ENCODE peak calls at places on chromosome 21, in seven cellular contexts. S is AG10803, Q is psoas muscle, L is choroid plexus epithelial cell, B is right atrium auricular region, F is ovary, N is Caco-2. U is an unnamed sample.

GRCh38 chr21:15742052-15742451 is 12.3 kb downstream of the USP25 start:
- DNase-seq in S (no peak), Q (no peak), B (no peak), L (peak), N (no peak), F (no peak), U (no peak)

GRCh38 chr21:17472167-17472566 is 40.7 kb upstream of the CXADR start:
- DNase-seq in L (no peak), Q (no peak), B (no peak), S (no peak), F (no peak), N (no peak), U (no peak)

GRCh38 chr21:34807881-34808568 is 139.2 kb downstream of the CLIC6 start:
- DNase-seq in F (no peak), N (no peak), Q (no peak), B (peak), L (peak), S (peak), U (no peak)

GRCh38 chr21:17488620-17489019 is 24.2 kb upstream of the CXADR start:
- DNase-seq in F (no peak), N (no peak), S (no peak), L (no peak), Q (no peak), B (no peak), U (no peak)

GRCh38 chr21:17858764-17859163 is 39.6 kb upstream of the C21orf91 start:
- DNase-seq in S (no peak), Q (no peak), B (no peak), N (no peak), F (no peak), L (no peak), U (no peak)

GRCh38 chr21:29264721-29265120 is 34.0 kb upstream of the BACH1 start:
- DNase-seq in L (peak), S (no peak), N (no peak), B (no peak), Q (no peak), F (no peak), U (no peak)

GRCh38 chr21:16592399-16592798 is 862.6 kb downstream of the USP25 start:
- DNase-seq in B (no peak), Q (no peak), N (no peak), F (no peak), S (no peak), L (no peak), U (no peak)

GRCh38 chr21:15060776-15061175 is 4.0 kb downstream of the NRIP1 start:
- DNase-seq in Q (no peak), N (no peak), L (peak), B (no peak), S (peak), F (no peak), U (no peak)

GRCh38 chr21:17406202-17406601 is 106.6 kb upstream of the CXADR start:
- DNase-seq in B (no peak), F (no peak), S (no peak), L (no peak), Q (no peak), N (no peak), U (no peak)

GRCh38 chr21:17414766-17415165 is 98.1 kb upstream of the CXADR start:
- DNase-seq in F (no peak), L (no peak), B (no peak), N (no peak), Q (no peak), S (no peak), U (no peak)

GRCh38 chr21:46674430-46675007 is 39.0 kb downstream of the PRMT2 start:
- DNase-seq in Q (no peak), N (no peak), B (no peak), S (no peak), L (no peak), F (no peak), U (peak)

GRCh38 chr21:43778469-43779335 is 2.6 kb upstream of the CSTB start:
- DNase-seq in L (peak), S (no peak), B (no peak), Q (no peak), F (no peak), N (no peak), U (no peak)

GRCh38 chr21:21101911-21102310 is 103.7 kb downstream of the NCAM2 start:
- DNase-seq in N (peak), Q (no peak), L (peak), F (no peak), B (no peak), S (peak), U (no peak)

GRCh38 chr21:32281531-32281930 is 2.7 kb upstream of the MIS18A start:
- DNase-seq in B (no peak), F (no peak), N (no peak), Q (no peak), L (no peak), S (no peak), U (no peak)

GRCh38 chr21:44065428-44065827 is 41.8 kb upstream of the PWP2 start:
- DNase-seq in F (no peak), Q (no peak), N (no peak), L (peak), S (peak), B (no peak), U (peak)

GRCh38 chr21:45460611-45461368 is 55.8 kb downstream of the COL18A1 start:
- DNase-seq in L (peak), S (peak), Q (no peak), F (no peak), B (no peak), N (no peak), U (no peak)

GRCh38 chr21:45386728-45387371 is 18.1 kb upstream of the COL18A1 start:
- DNase-seq in S (peak), L (peak), F (peak), Q (peak), N (no peak), B (peak), U (no peak)

GRCh38 chr21:34911360-34911759 is 137.7 kb downstream of the RUNX1 start:
- DNase-seq in Q (no peak), S (no peak), F (no peak), B (no peak), N (no peak), L (no peak), U (no peak)

GRCh38 chr21:41800425-41801186 is 33.8 kb upstream of the RIPK4 start:
- DNase-seq in S (no peak), L (no peak), F (no peak), N (no peak), Q (no peak), B (no peak), U (no peak)
- H3K4me3 ChIP-seq in S (no peak), L (no peak), F (no peak), N (no peak), Q (no peak), B (no peak), U (no peak)

GRCh38 chr21:38487906-38488639 is 10.2 kb downstream of the ERG start:
- DNase-seq in Q (no peak), L (no peak), S (no peak), N (no peak), F (no peak), B (no peak), U (no peak)

GRCh38 chr21:38489283-38489677 is 9.0 kb downstream of the ERG start:
- DNase-seq in L (no peak), F (no peak), S (no peak), N (no peak), Q (no peak), B (no peak), U (no peak)

GRCh38 chr21:38490411-38491020 is 7.8 kb downstream of the ERG start:
- DNase-seq in F (no peak), S (no peak), B (no peak), L (no peak), N (no peak), Q (no peak), U (no peak)

GRCh38 chr21:38488640-38489282 is 9.5 kb downstream of the ERG start:
- DNase-seq in S (no peak), L (no peak), F (no peak), N (no peak), Q (no peak), B (no peak), U (no peak)

DNA sequence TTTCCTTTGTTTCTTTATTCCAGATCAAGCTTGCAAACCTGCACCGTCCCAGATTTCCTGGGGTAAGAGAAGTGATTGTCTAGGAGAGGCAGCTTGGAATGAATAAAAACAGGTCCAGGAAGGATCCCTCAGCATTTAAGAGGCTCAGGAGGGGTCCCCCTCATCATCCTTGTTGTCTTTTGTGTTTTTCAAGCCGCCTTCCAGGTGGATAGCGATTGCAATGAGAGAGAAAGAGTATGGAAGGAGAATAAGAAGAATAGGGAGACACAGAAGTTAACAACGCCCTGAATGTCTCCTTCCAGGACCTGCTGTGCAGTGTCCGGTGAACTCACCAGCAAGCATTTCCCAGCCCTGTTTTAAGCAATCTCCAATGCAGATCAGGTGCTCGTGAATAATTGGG is 8.5 kb downstream of the ERG start:
- DNase-seq in L (no peak), Q (no peak), B (no peak), N (no peak), F (no peak), S (no peak), U (no peak)
- H3K4me3 ChIP-seq in L (no peak), Q (no peak), B (no peak), N (no peak), F (no peak), S (no peak), U (no peak)

GRCh38 chr21:37006521-37007291 is at the start of gene RIPPLY3:
- DNase-seq in Q (no peak), S (peak), B (no peak), L (peak), N (peak), F (no peak), U (no peak)

GRCh38 chr21:37006243-37006520 is 320 bp upstream of the RIPPLY3 start:
- DNase-seq in L (no peak), B (no peak), Q (no peak), F (no peak), N (no peak), S (no peak), U (no peak)

GRCh38 chr21:37008705-37009104 is 2.2 kb downstream of the RIPPLY3 start:
- DNase-seq in S (no peak), L (no peak), B (no peak), N (no peak), Q (no peak), F (no peak), U (no peak)

GRCh38 chr21:37009740-37010341 is 3.3 kb downstream of the RIPPLY3 start:
- DNase-seq in N (peak), F (peak), S (peak), L (peak), B (peak), Q (peak), U (peak)

DNA sequence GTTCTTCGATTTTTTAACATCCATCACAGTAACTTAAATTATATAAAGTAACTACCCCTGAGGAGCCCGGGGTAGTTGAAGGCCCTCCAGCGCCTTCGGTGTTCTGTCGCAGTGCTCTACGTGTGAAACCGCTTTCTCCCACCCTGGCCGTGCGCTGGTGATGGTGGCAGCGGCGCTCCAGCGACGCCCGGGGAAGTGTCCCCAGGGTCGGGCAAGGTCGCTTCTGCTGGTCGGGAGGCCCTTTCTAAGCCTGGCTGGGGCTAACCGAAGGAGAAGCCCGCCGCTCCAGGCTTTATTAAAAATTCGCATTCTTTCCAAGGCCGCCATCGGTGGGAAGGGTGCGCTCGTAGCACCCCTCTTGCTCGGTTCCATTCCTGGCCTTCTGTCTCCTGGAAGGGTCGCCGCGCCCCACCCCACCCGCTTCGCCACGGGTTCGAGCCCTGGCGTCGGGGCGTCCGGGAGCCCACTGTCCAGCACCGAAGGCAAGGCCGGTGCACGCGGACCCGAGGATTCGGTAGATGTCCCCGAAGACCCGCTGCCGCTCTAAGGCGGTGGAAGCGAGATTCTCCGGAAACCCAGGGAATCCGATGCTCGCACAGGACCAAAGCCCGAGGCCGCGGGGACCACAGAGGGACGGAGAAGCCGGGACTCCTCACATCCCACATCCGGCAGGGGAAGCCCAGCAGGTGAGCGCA is 807 bp upstream of the RIPPLY3 start:
- DNase-seq in L (no peak), S (no peak), B (no peak), F (no peak), N (no peak), Q (no peak), U (peak)
- H3K4me3 ChIP-seq in L (peak), S (peak), B (peak), F (no peak), N (no peak), Q (peak), U (peak)

GRCh38 chr21:42527489-42528158 is 14.0 kb downstream of the SLC37A1 start:
- DNase-seq in Q (no peak), S (no peak), L (peak), F (no peak), B (no peak), N (no peak), U (peak)
- H3K4me3 ChIP-seq in Q (peak), S (no peak), L (no peak), F (no peak), B (peak), N (no peak), U (peak)

GRCh38 chr21:37564924-37565529 is 198.5 kb downstream of the DYRK1A start:
- DNase-seq in N (peak), F (no peak), L (peak), Q (peak), S (no peak), B (no peak), U (no peak)
- H3K4me3 ChIP-seq in N (peak), F (no peak), L (peak), Q (peak), S (peak), B (peak), U (peak)

DNA sequence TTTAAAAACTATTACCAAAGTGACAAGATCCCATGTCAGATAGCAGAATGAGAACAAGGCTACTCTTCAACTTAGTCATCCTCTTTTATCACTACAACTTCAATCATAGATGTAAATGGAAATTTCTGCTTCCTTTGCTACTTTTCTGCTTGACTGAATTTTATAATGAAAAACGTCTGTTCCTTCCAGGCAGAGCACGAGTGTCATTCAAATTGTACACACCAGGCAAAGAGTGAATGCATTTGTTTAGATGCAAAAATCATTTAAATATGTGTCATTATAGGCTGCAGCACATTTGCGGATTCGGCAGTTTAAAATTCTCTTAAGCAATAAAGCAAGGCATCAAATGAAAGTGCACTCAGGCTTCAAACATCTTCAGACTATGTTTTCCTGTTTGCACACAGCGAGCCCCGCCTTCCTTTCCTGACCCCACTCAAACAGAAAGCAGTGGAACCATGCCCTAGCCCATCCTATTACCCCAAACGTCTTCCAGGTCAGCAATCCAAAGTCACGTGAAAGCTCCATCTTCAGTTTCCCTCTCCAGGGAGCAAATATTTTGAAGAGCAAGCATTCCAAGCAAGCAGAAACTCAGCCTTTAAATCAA is 99.6 kb downstream of the APP start:
- DNase-seq in Q (no peak), L (peak), S (peak), B (no peak), N (peak), F (peak), U (no peak)
- H3K4me3 ChIP-seq in Q (peak), L (peak), S (peak), B (no peak), N (no peak), F (no peak), U (peak)

GRCh38 chr21:33380483-33380998 is 22.7 kb upstream of the IFNGR2 start:
- DNase-seq in L (peak), S (peak), F (peak), Q (peak), B (peak), N (peak), U (peak)
- H3K4me3 ChIP-seq in L (no peak), S (no peak), F (no peak), Q (no peak), B (peak), N (no peak), U (peak)

DNA sequence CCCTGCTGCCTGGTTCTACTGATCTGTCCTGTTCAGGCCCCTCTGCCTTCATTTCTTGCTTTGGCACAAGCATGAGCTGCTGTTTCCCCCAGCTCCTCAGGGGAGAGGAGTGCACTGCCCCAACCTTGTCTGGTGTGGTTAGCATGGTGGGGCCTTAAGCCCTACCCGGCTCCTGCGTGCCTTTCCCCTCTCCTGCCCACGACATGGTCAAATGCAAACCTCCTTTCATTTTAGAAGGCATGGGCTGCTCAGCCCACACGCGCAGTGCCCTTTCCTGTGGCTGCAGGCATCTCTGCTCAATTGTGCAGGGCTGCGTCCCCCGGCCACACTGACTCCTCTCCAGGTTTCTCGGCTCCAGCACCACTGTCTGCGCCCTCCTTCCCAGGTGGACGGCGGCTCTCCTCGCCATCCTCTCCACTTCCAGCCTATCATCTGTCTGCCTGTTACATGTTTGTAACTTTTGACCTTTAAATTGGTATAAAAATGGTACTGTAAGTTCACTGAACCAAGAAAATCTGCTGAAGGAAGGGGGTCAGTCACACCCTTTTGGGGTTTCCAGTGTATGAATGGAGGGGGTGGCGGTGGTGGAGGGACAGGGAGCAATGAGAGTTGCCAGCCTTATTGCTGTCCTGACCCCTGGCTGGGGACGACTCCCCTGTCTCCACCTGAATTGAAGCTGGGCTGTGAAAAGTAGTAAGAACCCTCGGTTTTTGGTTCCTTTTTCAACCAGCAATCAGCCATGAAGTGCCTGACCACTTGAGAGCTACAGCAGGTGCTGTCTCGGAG is 5.1 kb downstream of the PDE9A start:
- DNase-seq in L (no peak), S (no peak), N (no peak), B (no peak), F (no peak), Q (peak), U (no peak)
- H3K4me3 ChIP-seq in L (no peak), S (no peak), N (no peak), B (no peak), F (no peak), Q (no peak), U (no peak)

U was measured in coronary artery.